ENCODE peak calls at places on chromosomes 3 and 15, in ten cellular contexts. One of them, this sample, is unnamed.

GRCh38 chr15:77225641-77226040 is 154.7 kb upstream of the TSPAN3 start:
- DNase-seq in stimulated activated naive CD8-positive, alpha-beta T cell treated with anti-CD3 and anti-CD28 coated beads, Interleukin-15, amount 100 ng/mL, for 72 hours: no peak
- DNase-seq in tibial artery: no peak
- DNase-seq in esophagus squamous epithelium: no peak
- DNase-seq in activated T-cell treated with anti-CD3 and anti-CD28 coated beads, Interleukin-2, amount 50 U/mL, for 48 hours: no peak
- DNase-seq in GM12865: no peak
- DNase-seq in GM12892: no peak
- DNase-seq in stimulated activated CD4-positive, alpha-beta T cell treated with anti-CD3 and anti-CD28 coated beads, Interleukin-4, amount 100 ng/mL, for 4 hours: no peak
- DNase-seq in AG10803: no peak
- DNase-seq in BJ: no peak
- DNase-seq in this sample: no peak

GRCh38 chr3:188446014-188446413 is 292.1 kb downstream of the LPP start:
- DNase-seq in AG10803: no peak
- DNase-seq in BJ: no peak
- DNase-seq in GM12892: no peak
- DNase-seq in esophagus squamous epithelium: no peak
- DNase-seq in activated T-cell treated with anti-CD3 and anti-CD28 coated beads, Interleukin-2, amount 50 U/mL, for 48 hours: no peak
- DNase-seq in tibial artery: no peak
- DNase-seq in GM12865: peak; percentile 87
- DNase-seq in stimulated activated naive CD8-positive, alpha-beta T cell treated with anti-CD3 and anti-CD28 coated beads, Interleukin-15, amount 100 ng/mL, for 72 hours: no peak
- DNase-seq in stimulated activated CD4-positive, alpha-beta T cell treated with anti-CD3 and anti-CD28 coated beads, Interleukin-4, amount 100 ng/mL, for 4 hours: no peak
- DNase-seq in this sample: no peak

GRCh38 chr15:81910997-81911396 is 134.8 kb downstream of the MEX3B start:
- DNase-seq in GM12865: no peak
- DNase-seq in activated T-cell treated with anti-CD3 and anti-CD28 coated beads, Interleukin-2, amount 50 U/mL, for 48 hours: no peak
- DNase-seq in stimulated activated CD4-positive, alpha-beta T cell treated with anti-CD3 and anti-CD28 coated beads, Interleukin-4, amount 100 ng/mL, for 4 hours: no peak
- DNase-seq in tibial artery: no peak
- DNase-seq in stimulated activated naive CD8-positive, alpha-beta T cell treated with anti-CD3 and anti-CD28 coated beads, Interleukin-15, amount 100 ng/mL, for 72 hours: no peak
- DNase-seq in BJ: no peak
- DNase-seq in GM12892: no peak
- DNase-seq in esophagus squamous epithelium: no peak
- DNase-seq in AG10803: no peak
- DNase-seq in this sample: no peak

GRCh38 chr3:149129326-149130123 is at the start of gene HPS3:
- DNase-seq in GM12865: peak; percentile 93
- DNase-seq in GM12892: peak; percentile 76
- DNase-seq in stimulated activated CD4-positive, alpha-beta T cell treated with anti-CD3 and anti-CD28 coated beads, Interleukin-4, amount 100 ng/mL, for 4 hours: peak; percentile 78
- DNase-seq in tibial artery: peak; percentile 91
- DNase-seq in activated T-cell treated with anti-CD3 and anti-CD28 coated beads, Interleukin-2, amount 50 U/mL, for 48 hours: peak; percentile 87
- DNase-seq in esophagus squamous epithelium: peak; percentile 71
- DNase-seq in BJ: peak; percentile 39
- DNase-seq in AG10803: peak; percentile 85
- DNase-seq in stimulated activated naive CD8-positive, alpha-beta T cell treated with anti-CD3 and anti-CD28 coated beads, Interleukin-15, amount 100 ng/mL, for 72 hours: peak; percentile 77
- DNase-seq in this sample: peak; percentile 79

GRCh38 chr3:146313411-146314111 is 62.7 kb upstream of the PLSCR4 start:
- DNase-seq in stimulated activated naive CD8-positive, alpha-beta T cell treated with anti-CD3 and anti-CD28 coated beads, Interleukin-15, amount 100 ng/mL, for 72 hours: no peak
- DNase-seq in tibial artery: no peak
- DNase-seq in stimulated activated CD4-positive, alpha-beta T cell treated with anti-CD3 and anti-CD28 coated beads, Interleukin-4, amount 100 ng/mL, for 4 hours: no peak
- DNase-seq in GM12892: no peak
- DNase-seq in AG10803: peak; percentile 92
- DNase-seq in activated T-cell treated with anti-CD3 and anti-CD28 coated beads, Interleukin-2, amount 50 U/mL, for 48 hours: no peak
- DNase-seq in esophagus squamous epithelium: no peak
- DNase-seq in BJ: peak; percentile 64
- DNase-seq in GM12865: peak; percentile 5
- DNase-seq in this sample: no peak

GRCh38 chr3:143119974-143120715 is 574 bp downstream of the CHST2 start:
- DNase-seq in stimulated activated naive CD8-positive, alpha-beta T cell treated with anti-CD3 and anti-CD28 coated beads, Interleukin-15, amount 100 ng/mL, for 72 hours: peak; percentile 56
- DNase-seq in esophagus squamous epithelium: no peak
- DNase-seq in BJ: no peak
- DNase-seq in stimulated activated CD4-positive, alpha-beta T cell treated with anti-CD3 and anti-CD28 coated beads, Interleukin-4, amount 100 ng/mL, for 4 hours: peak; percentile 22
- DNase-seq in GM12865: peak; percentile 63
- DNase-seq in GM12892: peak; percentile 38
- DNase-seq in AG10803: peak; percentile 20
- DNase-seq in tibial artery: no peak
- DNase-seq in activated T-cell treated with anti-CD3 and anti-CD28 coated beads, Interleukin-2, amount 50 U/mL, for 48 hours: peak; percentile 62
- DNase-seq in this sample: peak; percentile 9

GRCh38 chr15:57560976-57561711 is 30.6 kb upstream of the MYZAP start:
- DNase-seq in GM12892: peak; percentile 32
- DNase-seq in activated T-cell treated with anti-CD3 and anti-CD28 coated beads, Interleukin-2, amount 50 U/mL, for 48 hours: peak; percentile 68
- DNase-seq in tibial artery: peak; percentile 73
- DNase-seq in AG10803: peak; percentile 56
- DNase-seq in esophagus squamous epithelium: peak; percentile 16
- DNase-seq in stimulated activated CD4-positive, alpha-beta T cell treated with anti-CD3 and anti-CD28 coated beads, Interleukin-4, amount 100 ng/mL, for 4 hours: peak; percentile 38
- DNase-seq in BJ: peak; percentile 49
- DNase-seq in GM12865: peak; percentile 73
- DNase-seq in stimulated activated naive CD8-positive, alpha-beta T cell treated with anti-CD3 and anti-CD28 coated beads, Interleukin-15, amount 100 ng/mL, for 72 hours: peak; percentile 71
- DNase-seq in this sample: peak; percentile 37

GRCh38 chr3:197494366-197495058 is 61.3 kb downstream of the BDH1 start:
- DNase-seq in stimulated activated CD4-positive, alpha-beta T cell treated with anti-CD3 and anti-CD28 coated beads, Interleukin-4, amount 100 ng/mL, for 4 hours: no peak
- DNase-seq in GM12865: no peak
- DNase-seq in tibial artery: no peak
- DNase-seq in esophagus squamous epithelium: no peak
- DNase-seq in GM12892: no peak
- DNase-seq in stimulated activated naive CD8-positive, alpha-beta T cell treated with anti-CD3 and anti-CD28 coated beads, Interleukin-15, amount 100 ng/mL, for 72 hours: no peak
- DNase-seq in BJ: no peak
- DNase-seq in AG10803: peak; percentile 82
- DNase-seq in activated T-cell treated with anti-CD3 and anti-CD28 coated beads, Interleukin-2, amount 50 U/mL, for 48 hours: no peak
- DNase-seq in this sample: no peak

GRCh38 chr3:158105710-158106438 is at the start of gene SHOX2:
- DNase-seq in stimulated activated naive CD8-positive, alpha-beta T cell treated with anti-CD3 and anti-CD28 coated beads, Interleukin-15, amount 100 ng/mL, for 72 hours: no peak
- DNase-seq in tibial artery: peak; percentile 68
- DNase-seq in stimulated activated CD4-positive, alpha-beta T cell treated with anti-CD3 and anti-CD28 coated beads, Interleukin-4, amount 100 ng/mL, for 4 hours: no peak
- DNase-seq in BJ: no peak
- DNase-seq in esophagus squamous epithelium: no peak
- DNase-seq in GM12892: no peak
- DNase-seq in GM12865: no peak
- DNase-seq in AG10803: peak; percentile 80
- DNase-seq in activated T-cell treated with anti-CD3 and anti-CD28 coated beads, Interleukin-2, amount 50 U/mL, for 48 hours: peak; percentile 38
- DNase-seq in this sample: no peak

GRCh38 chr3:123395235-123395634 is 53.7 kb downstream of the ADCY5 start:
- DNase-seq in stimulated activated CD4-positive, alpha-beta T cell treated with anti-CD3 and anti-CD28 coated beads, Interleukin-4, amount 100 ng/mL, for 4 hours: no peak
- DNase-seq in BJ: no peak
- DNase-seq in stimulated activated naive CD8-positive, alpha-beta T cell treated with anti-CD3 and anti-CD28 coated beads, Interleukin-15, amount 100 ng/mL, for 72 hours: no peak
- DNase-seq in GM12865: no peak
- DNase-seq in tibial artery: no peak
- DNase-seq in AG10803: no peak
- DNase-seq in esophagus squamous epithelium: no peak
- DNase-seq in activated T-cell treated with anti-CD3 and anti-CD28 coated beads, Interleukin-2, amount 50 U/mL, for 48 hours: no peak
- DNase-seq in GM12892: no peak
- DNase-seq in this sample: no peak